ENCODE peak calls at places on chromosomes 3 and 15, in nine cellular contexts. A, R, V, W, H, N, U, F and X are unnamed samples.

GRCh38 chr15:61131598-61131954 is 97.5 kb downstream of the RORA start:
- DNase-seq in N (no peak), F (no peak), R (no peak), H (no peak), W (no peak), V (no peak), U (no peak), A (no peak), X (no peak)

GRCh38 chr3:10928396-10928960 is 64.1 kb upstream of the SLC6A1 start:
- DNase-seq in R (no peak), W (no peak), H (no peak), N (no peak), A (no peak), F (no peak), U (no peak), V (no peak), X (no peak)

GRCh38 chr3:99965681-99966408 is 148.2 kb downstream of the CMSS1 start:
- DNase-seq in A (no peak), R (no peak), W (no peak), F (no peak), N (no peak), H (no peak), V (no peak), U (no peak), X (peak; percentile 20)

GRCh38 chr3:17590465-17590864 is 152.0 kb downstream of the TBC1D5 start:
- DNase-seq in R (no peak), U (no peak), H (no peak), A (no peak), V (no peak), F (no peak), N (no peak), W (no peak), X (no peak)

GRCh38 chr3:12180218-12180617 is 21.5 kb upstream of the TIMP4 start:
- DNase-seq in F (no peak), V (no peak), N (no peak), A (peak; percentile 63), W (no peak), U (no peak), H (no peak), R (peak; percentile 49), X (no peak)

GRCh38 chr15:80527961-80528360 is 123.8 kb downstream of the ARNT2 start:
- DNase-seq in F (no peak), V (no peak), R (no peak), H (no peak), A (peak; percentile 22), U (no peak), N (no peak), W (no peak), X (no peak)

GRCh38 chr3:109257269-109257668 is 59.0 kb downstream of the DPPA2 start:
- DNase-seq in U (no peak), F (no peak), W (no peak), A (no peak), R (no peak), H (peak; percentile 8), N (no peak), V (no peak), X (no peak)

GRCh38 chr3:14962762-14963161 is 15.4 kb downstream of the NR2C2 start:
- DNase-seq in W (no peak), R (no peak), A (peak; percentile 70), U (no peak), V (no peak), H (no peak), F (no peak), N (no peak), X (no peak)

GRCh38 chr3:117537949-117538348 is 828.4 kb downstream of the TUSC7 start:
- DNase-seq in F (no peak), N (no peak), V (no peak), H (no peak), A (no peak), R (no peak), U (no peak), W (no peak), X (no peak)

GRCh38 chr3:105274958-105275357 is 91.8 kb upstream of the ALCAM start:
- DNase-seq in V (no peak), A (peak; percentile 75), F (no peak), H (peak; percentile 32), W (no peak), N (no peak), U (no peak), R (no peak), X (no peak)

GRCh38 chr3:29695905-29696238 is 415.0 kb downstream of the RBMS3 start:
- DNase-seq in A (no peak), V (no peak), F (no peak), N (no peak), R (no peak), U (no peak), H (no peak), W (no peak), X (no peak)

GRCh38 chr3:149678365-149678948 is 20.6 kb upstream of the WWTR1 start:
- DNase-seq in F (no peak), W (no peak), R (no peak), N (no peak), V (no peak), H (no peak), A (peak; percentile 28), U (no peak), X (no peak)

GRCh38 chr3:196969001-196969659 is 497 bp upstream of the PIGZ start:
- DNase-seq in W (peak; percentile 17), V (peak; percentile 32), N (no peak), U (peak; percentile 55), A (peak; percentile 49), H (no peak), R (no peak), F (peak; percentile 67), X (no peak)

GRCh38 chr3:53056442-53056841 is 10.6 kb upstream of the SFMBT1 start:
- DNase-seq in R (no peak), F (peak; percentile 39), H (no peak), U (no peak), V (no peak), N (no peak), W (no peak), A (no peak), X (peak; percentile 51)

GRCh38 chr15:55912982-55913381 is 80.4 kb downstream of the NEDD4 start:
- DNase-seq in H (no peak), N (no peak), V (no peak), A (no peak), R (no peak), W (no peak), U (no peak), F (no peak), X (no peak)

GRCh38 chr15:90099072-90099867 is 3.0 kb downstream of the IDH2 start:
- DNase-seq in A (no peak), H (no peak), U (peak; percentile 84), N (no peak), W (no peak), F (peak; percentile 80), R (no peak), V (peak; percentile 40), X (no peak)

GRCh38 chr3:133301194-133301593 is 98.7 kb upstream of the BFSP2 start:
- DNase-seq in U (no peak), N (no peak), H (no peak), V (no peak), R (no peak), A (peak; percentile 69), W (no peak), F (no peak), X (no peak)

GRCh38 chr3:58238830-58239229 is 1.2 kb downstream of the ABHD6 start:
- DNase-seq in W (no peak), V (no peak), U (no peak), A (no peak), R (no peak), H (no peak), N (no peak), F (no peak), X (no peak)

GRCh38 chr3:70753572-70753971 is 441.1 kb upstream of the MDFIC2 start:
- DNase-seq in N (peak; percentile 12), V (no peak), U (no peak), A (no peak), H (no peak), R (no peak), F (no peak), W (no peak), X (no peak)

GRCh38 chr3:67977762-67978161 is 323.4 kb upstream of the SUCLG2 start:
- DNase-seq in H (no peak), W (no peak), U (no peak), N (no peak), R (no peak), A (no peak), V (no peak), F (no peak), X (no peak)

GRCh38 chr3:48423883-48424695 is 5.8 kb downstream of the PLXNB1 start:
- DNase-seq in F (no peak), N (no peak), A (no peak), W (no peak), R (no peak), U (no peak), V (no peak), H (no peak), X (no peak)

GRCh38 chr3:45666729-45667440 is 22.3 kb upstream of the SACM1L start:
- DNase-seq in V (no peak), H (peak; percentile 52), A (peak; percentile 80), U (no peak), F (no peak), W (no peak), N (no peak), R (peak; percentile 40), X (no peak)

GRCh38 chr3:65867463-65868210 is 171.1 kb downstream of the MAGI1 start:
- DNase-seq in W (no peak), N (no peak), F (no peak), H (no peak), V (no peak), R (no peak), A (no peak), U (no peak), X (peak; percentile 28)

GRCh38 chr15:30670056-30670455 is 44.1 kb downstream of the ARHGAP11B start:
- DNase-seq in R (no peak), W (no peak), H (no peak), A (peak; percentile 18), V (no peak), U (no peak), N (no peak), F (no peak), X (no peak)

GRCh38 chr3:35523838-35524237 is 115.5 kb upstream of the ARPP21 start:
- DNase-seq in F (no peak), H (no peak), U (no peak), N (no peak), A (peak; percentile 26), V (no peak), R (no peak), W (no peak), X (no peak)

GRCh38 chr3:155194973-155195372 is 98.5 kb downstream of the STRIT1 start:
- DNase-seq in A (peak; percentile 16), N (peak; percentile 16), F (no peak), U (no peak), W (no peak), H (no peak), R (no peak), V (no peak), X (no peak)

GRCh38 chr3:184196536-184196935 is 10.5 kb downstream of the ABCF3 start:
- DNase-seq in F (no peak), R (no peak), N (no peak), H (no peak), A (no peak), V (no peak), W (no peak), U (no peak), X (no peak)

GRCh38 chr15:95680693-95681092 is 649.8 kb upstream of the NR2F2 start:
- DNase-seq in A (peak; percentile 61), N (no peak), H (no peak), R (no peak), F (no peak), U (no peak), V (no peak), W (no peak), X (no peak)

GRCh38 chr3:158739661-158740060 is 7.4 kb upstream of the RARRES1 start:
- DNase-seq in F (no peak), A (no peak), N (no peak), R (no peak), V (no peak), H (no peak), W (no peak), U (no peak), X (no peak)

GRCh38 chr3:141234283-141234682 is 2.7 kb downstream of the PXYLP1 start:
- DNase-seq in V (no peak), U (no peak), W (peak; percentile 15), N (no peak), A (no peak), H (no peak), R (no peak), F (no peak), X (no peak)

GRCh38 chr3:107676469-107677309 is 153.9 kb downstream of the BBX start:
- DNase-seq in A (peak; percentile 41), W (peak; percentile 66), N (no peak), R (no peak), H (no peak), U (peak; percentile 44), F (no peak), V (no peak), X (no peak)